ENCODE peak calls at places on chromosome 13, in six cellular contexts. B, C, U, Q, X and W are unnamed samples.

GRCh38 chr13:40388617-40389016 is 277.8 kb downstream of the FOXO1 start:
- DNase-seq in B (no peak), X (no peak), Q (no peak), C (no peak), U (no peak), W (peak)

GRCh38 chr13:109402976-109403375 is 383.4 kb downstream of the IRS2 start:
- DNase-seq in C (no peak), U (no peak), X (no peak), Q (no peak), B (no peak), W (no peak)

GRCh38 chr13:19267746-19268145 is 86.1 kb upstream of the TUBA3C start:
- DNase-seq in X (no peak), C (no peak), U (no peak), Q (no peak), B (no peak), W (no peak)

GRCh38 chr13:51826606-51827005 is 18.4 kb downstream of the TMEM272 start:
- DNase-seq in U (no peak), X (no peak), B (no peak), C (no peak), Q (no peak), W (no peak)

GRCh38 chr13:43804461-43805070 is 17.8 kb upstream of the ENOX1 start:
- DNase-seq in B (peak), X (no peak), U (peak), Q (peak), C (peak), W (peak)

GRCh38 chr13:93309886-93310520 is 83.4 kb downstream of the GPC6 start:
- DNase-seq in Q (peak), B (no peak), C (no peak), X (no peak), U (no peak), W (no peak)

GRCh38 chr13:41216160-41216559 is 21.8 kb upstream of the KBTBD7 start:
- DNase-seq in X (no peak), B (no peak), U (no peak), C (no peak), Q (peak), W (no peak)

GRCh38 chr13:20610006-20610405 is 43.0 kb downstream of the IFT88 start:
- DNase-seq in U (no peak), C (no peak), B (no peak), X (no peak), Q (no peak), W (no peak)

GRCh38 chr13:42101821-42102580 is 53.6 kb downstream of the DGKH start:
- DNase-seq in U (no peak), Q (no peak), B (no peak), X (no peak), C (no peak), W (no peak)

GRCh38 chr13:72808917-72809500 is 27.1 kb downstream of the PIBF1 start:
- DNase-seq in U (no peak), B (peak), C (peak), X (no peak), Q (peak), W (no peak)

GRCh38 chr13:76723551-76724232 is 162.5 kb downstream of the KCTD12 start:
- DNase-seq in U (no peak), B (no peak), C (no peak), Q (no peak), X (peak), W (no peak)

GRCh38 chr13:23806874-23807522 is 82.2 kb downstream of the MIPEP start:
- DNase-seq in Q (no peak), B (no peak), U (no peak), X (no peak), C (no peak), W (no peak)

GRCh38 chr13:99505814-99506269 is 4.6 kb downstream of the TM9SF2 start:
- DNase-seq in C (no peak), X (no peak), B (peak), U (no peak), Q (no peak), W (no peak)

GRCh38 chr13:44627441-44627840 is 51.3 kb upstream of the TSC22D1 start:
- DNase-seq in X (no peak), C (no peak), Q (no peak), U (no peak), B (no peak), W (no peak)

GRCh38 chr13:113092776-113093579 is 12.6 kb upstream of the F7 start:
- DNase-seq in C (no peak), B (no peak), Q (no peak), X (no peak), U (no peak), W (no peak)

GRCh38 chr13:99677388-99677951 is 176.2 kb downstream of the TM9SF2 start:
- DNase-seq in C (no peak), X (no peak), Q (no peak), B (peak), U (no peak), W (no peak)

GRCh38 chr13:114082849-114083645 is 49.4 kb downstream of the RASA3 start:
- DNase-seq in B (no peak), U (no peak), C (no peak), Q (no peak), X (no peak), W (no peak)

GRCh38 chr13:79647518-79647917 is 166.6 kb downstream of the NDFIP2 start:
- DNase-seq in Q (no peak), C (no peak), B (peak), U (no peak), X (no peak), W (no peak)
- TF ChIP-seq JUND in Q (no peak), C (no peak), B (peak), U (no peak), X (no peak), W (no peak)

GRCh38 chr13:50715402-50716146 is 127.9 kb downstream of the DLEU7 start:
- DNase-seq in B (no peak), U (no peak), X (no peak), C (no peak), Q (no peak), W (no peak)

GRCh38 chr13:50712882-50713281 is 130.6 kb downstream of the DLEU7 start:
- DNase-seq in U (no peak), X (no peak), B (no peak), Q (no peak), C (no peak), W (no peak)

GRCh38 chr13:50714886-50715285 is 128.6 kb downstream of the DLEU7 start:
- DNase-seq in X (no peak), Q (no peak), C (no peak), B (no peak), U (no peak), W (no peak)

GRCh38 chr13:50712469-50712868 is 131.0 kb downstream of the DLEU7 start:
- DNase-seq in U (no peak), B (no peak), Q (no peak), X (no peak), C (no peak), W (no peak)

GRCh38 chr13:50713849-50714248 is 129.6 kb downstream of the DLEU7 start:
- DNase-seq in C (no peak), X (no peak), B (no peak), U (no peak), Q (no peak), W (peak)
- TF ChIP-seq POLR2AphosphoS5 in C (no peak), X (no peak), B (no peak), U (no peak), Q (no peak), W (no peak)

GRCh38 chr13:106433066-106433465 is 102.4 kb downstream of the EFNB2 start:
- DNase-seq in Q (no peak), C (no peak), B (no peak), U (no peak), X (no peak), W (no peak)
- TF ChIP-seq JUND in Q (no peak), C (no peak), B (no peak), U (no peak), X (no peak), W (no peak)

DNA sequence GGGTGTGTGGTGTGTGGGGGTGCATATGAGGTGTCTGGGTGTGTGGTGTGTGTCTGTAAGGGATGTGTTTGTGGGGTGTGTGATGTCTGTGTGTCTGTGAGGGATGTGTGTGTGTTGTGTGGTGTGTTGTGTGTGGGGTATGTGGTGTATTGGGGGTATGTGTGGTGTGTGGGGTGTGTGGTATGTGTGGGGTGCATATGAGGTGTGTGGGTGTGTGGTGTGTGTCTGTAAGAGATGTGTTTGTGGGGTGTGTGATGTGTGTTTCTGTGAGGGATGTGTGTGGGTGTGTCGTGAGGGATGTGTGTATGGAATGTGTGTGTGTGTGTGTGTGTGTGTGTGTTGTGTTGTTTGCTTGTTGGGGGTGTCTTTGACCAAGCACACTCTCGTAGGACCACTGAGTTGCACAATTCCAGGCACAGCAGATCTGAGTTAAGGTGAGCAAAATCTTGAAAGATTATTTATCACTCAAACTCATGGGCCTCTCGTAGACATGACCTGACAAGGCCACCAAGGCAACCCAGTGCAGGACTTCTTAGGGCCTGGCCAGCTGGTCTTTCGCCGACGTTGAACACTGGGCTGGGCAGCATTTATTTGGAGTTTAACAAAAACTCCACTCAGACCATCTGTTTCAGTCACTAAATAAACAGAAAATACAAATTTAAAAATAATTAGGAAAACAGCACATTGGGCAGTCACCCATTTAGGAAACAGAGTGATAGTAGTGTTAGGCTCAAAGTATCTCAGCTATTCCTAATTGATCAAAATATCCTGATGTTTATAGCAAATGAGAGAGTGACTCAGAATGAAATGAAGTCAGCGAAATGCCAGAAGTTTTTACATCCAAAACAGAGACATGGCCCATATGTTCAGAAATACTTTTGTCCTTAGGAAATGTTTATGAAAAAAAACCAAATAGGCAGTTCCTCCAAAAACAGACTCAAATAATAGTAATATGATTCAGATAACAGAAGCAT is 301.1 kb downstream of the FGF9 start:
- DNase-seq in C (no peak), B (no peak), U (no peak), Q (no peak), X (no peak), W (no peak)
- TF ChIP-seq POLR2AphosphoS5 in C (no peak), B (no peak), U (no peak), Q (no peak), X (no peak), W (no peak)

GRCh38 chr13:57627663-57628062 is 3.9 kb upstream of the PCDH17 start:
- DNase-seq in U (no peak), B (peak), X (no peak), Q (no peak), C (peak), W (no peak)
- TF ChIP-seq JUND in U (no peak), B (no peak), X (no peak), Q (no peak), C (no peak), W (no peak)

DNA sequence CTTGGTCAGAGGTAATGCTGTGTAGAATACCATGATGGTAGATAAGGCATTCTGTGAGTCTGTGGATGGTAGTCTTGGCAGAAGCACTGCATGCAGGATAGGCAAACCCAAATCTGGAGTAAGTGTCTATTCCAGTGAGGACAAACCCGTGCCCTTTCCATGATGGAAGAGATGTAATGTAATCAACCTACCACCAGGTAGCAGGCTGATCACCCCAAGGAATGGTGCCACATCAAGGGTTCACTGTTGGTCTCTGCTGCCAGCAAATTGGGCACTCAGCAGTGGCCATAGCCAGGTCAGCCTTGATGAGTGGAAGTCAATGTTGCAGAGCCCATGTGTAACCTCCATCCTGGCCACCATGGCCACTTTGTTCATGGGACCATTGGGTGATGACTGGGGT is 155.0 kb downstream of the RAP2A start:
- DNase-seq in C (no peak), U (no peak), B (no peak), Q (no peak), X (no peak), W (no peak)
- TF ChIP-seq POLR2AphosphoS5 in C (no peak), U (no peak), B (no peak), Q (no peak), X (no peak), W (no peak)

GRCh38 chr13:27450921-27451461 is 627 bp upstream of the MTIF3 start:
- DNase-seq in Q (peak), B (peak), X (no peak), C (peak), U (peak), W (no peak)

GRCh38 chr13:27449936-27450828 is at the start of gene MTIF3:
- DNase-seq in U (peak), C (peak), B (peak), Q (peak), X (peak), W (peak)

GRCh38 chr13:27455331-27455855 is 5.0 kb upstream of the MTIF3 start:
- DNase-seq in U (no peak), X (no peak), B (no peak), C (no peak), Q (no peak), W (no peak)
- TF ChIP-seq JUND in U (no peak), X (no peak), B (no peak), C (no peak), Q (no peak), W (no peak)

GRCh38 chr13:75101997-75102720 is 379.8 kb downstream of the TBC1D4 start:
- DNase-seq in X (no peak), U (no peak), Q (no peak), B (no peak), C (no peak), W (no peak)
- TF ChIP-seq POLR2AphosphoS5 in X (no peak), U (no peak), Q (no peak), B (no peak), C (no peak), W (no peak)

GRCh38 chr13:53141336-53141735 is 112.7 kb downstream of the OLFM4 start:
- DNase-seq in Q (no peak), U (no peak), X (no peak), C (no peak), B (no peak), W (no peak)

GRCh38 chr13:53142301-53142700 is 113.7 kb downstream of the OLFM4 start:
- DNase-seq in X (no peak), U (no peak), B (no peak), C (no peak), Q (no peak), W (no peak)

GRCh38 chr13:53136554-53136953 is 107.9 kb downstream of the OLFM4 start:
- DNase-seq in Q (no peak), X (no peak), U (no peak), C (no peak), B (no peak), W (no peak)

GRCh38 chr13:53137777-53138176 is 109.2 kb downstream of the OLFM4 start:
- DNase-seq in U (no peak), C (no peak), X (no peak), Q (no peak), B (no peak), W (no peak)

GRCh38 chr13:53138369-53139036 is 109.9 kb downstream of the OLFM4 start:
- DNase-seq in X (no peak), U (no peak), C (no peak), Q (no peak), B (no peak), W (no peak)
- TF ChIP-seq JUND in X (no peak), U (no peak), C (no peak), Q (no peak), B (no peak), W (no peak)